ENCODE peak calls at places on chromosomes 3 and 15, in seven cellular contexts. T is stomach; K is CD4-positive, alpha-beta T cell; M is heart left ventricle; Y is body of pancreas; U is endothelial cell; Z is cardiac muscle cell. R is an unnamed sample.

GRCh38 chr3:31232049-31233040 is 300.4 kb upstream of the STT3B start:
- DNase-seq in Z (peak), T (no peak), U (no peak), K (no peak), M (peak), Y (no peak), R (no peak)

GRCh38 chr3:107441617-107442016 is 64.4 kb downstream of the CCDC54 start:
- DNase-seq in K (no peak), Z (peak), U (no peak), T (no peak), M (no peak), Y (no peak), R (no peak)

GRCh38 chr3:158103131-158103955 is 2.9 kb downstream of the SHOX2 start:
- DNase-seq in Z (no peak), T (peak), Y (no peak), M (peak), K (no peak), U (peak), R (peak)

GRCh38 chr3:128726691-128727031 is 678 bp downstream of the RAB7A start:
- DNase-seq in T (peak), U (peak), Y (peak), Z (peak), K (peak), M (peak), R (peak)

GRCh38 chr3:77885381-77885780 is 845.5 kb downstream of the ROBO2 start:
- DNase-seq in K (no peak), U (no peak), T (no peak), Z (no peak), M (no peak), Y (no peak), R (no peak)

GRCh38 chr3:122688996-122689395 is 8.4 kb downstream of the PARP14 start:
- DNase-seq in M (no peak), Z (no peak), U (no peak), K (no peak), Y (no peak), T (no peak), R (no peak)

GRCh38 chr15:55786341-55786740 is 43.4 kb upstream of the PRTG start:
- DNase-seq in K (no peak), U (no peak), M (no peak), Z (no peak), Y (no peak), T (no peak), R (no peak)

GRCh38 chr3:149388714-149389417 is 11.4 kb upstream of the TM4SF1 start:
- DNase-seq in Y (no peak), U (no peak), Z (no peak), K (no peak), T (no peak), M (no peak), R (no peak)

GRCh38 chr3:17643691-17644090 is 98.7 kb downstream of the TBC1D5 start:
- DNase-seq in T (no peak), Z (peak), M (no peak), U (no peak), K (no peak), Y (no peak), R (no peak)

GRCh38 chr3:148178508-148178907 is 519.2 kb upstream of the AGTR1 start:
- DNase-seq in K (no peak), M (no peak), Z (peak), T (no peak), Y (no peak), U (no peak), R (no peak)

GRCh38 chr3:69472093-69472492 is 86.2 kb upstream of the FRMD4B start:
- DNase-seq in M (no peak), T (no peak), K (no peak), Z (no peak), U (no peak), Y (no peak), R (no peak)

GRCh38 chr3:165827883-165828282 is 9.3 kb downstream of the BCHE start:
- DNase-seq in T (no peak), U (no peak), Z (no peak), M (no peak), Y (no peak), K (no peak), R (no peak)

GRCh38 chr3:114157321-114157720 is 21.5 kb downstream of the DRD3 start:
- DNase-seq in Y (no peak), Z (no peak), M (no peak), K (no peak), T (no peak), U (no peak), R (no peak)

GRCh38 chr3:114839476-114839875 is 307.6 kb downstream of the ZBTB20 start:
- DNase-seq in M (no peak), U (no peak), T (no peak), K (no peak), Z (peak), Y (no peak), R (no peak)

GRCh38 chr3:71658131-71658530 is 67.1 kb downstream of the EIF4E3 start:
- DNase-seq in Y (peak), U (no peak), M (peak), Z (peak), T (peak), K (no peak), R (no peak)

GRCh38 chr3:24264748-24265158 is 229.9 kb downstream of the THRB start:
- DNase-seq in Z (peak), K (no peak), M (no peak), T (no peak), U (peak), Y (peak), R (peak)

GRCh38 chr3:146152841-146153240 is 8.1 kb downstream of the PLOD2 start:
- DNase-seq in M (no peak), Z (no peak), U (no peak), K (no peak), Y (peak), T (peak), R (no peak)

GRCh38 chr15:51401872-51402517 is 60.5 kb downstream of the GLDN start:
- DNase-seq in T (peak), U (peak), Z (peak), M (peak), Y (peak), K (no peak), R (peak)

GRCh38 chr3:196360586-196360985 is 22.4 kb upstream of the TM4SF19 start:
- DNase-seq in Z (peak), K (no peak), Y (no peak), T (no peak), U (no peak), M (no peak), R (no peak)

GRCh38 chr3:189786479-189787064 is 155.4 kb downstream of the TP63 start:
- DNase-seq in M (no peak), U (no peak), Z (no peak), K (no peak), T (no peak), Y (no peak), R (no peak)
- TF ChIP-seq CTCF in M (no peak), U (peak), Z (peak), K (no peak), T (no peak), Y (no peak), R (no peak)

GRCh38 chr3:96813134-96813819 is 1.1 kb upstream of the EPHA6 start:
- DNase-seq in K (no peak), Z (peak), Y (peak), M (peak), U (peak), T (peak), R (peak)
- TF ChIP-seq CTCF in K (no peak), Z (peak), Y (peak), M (peak), U (peak), T (peak), R (peak)

GRCh38 chr3:153285194-153285641 is 123.2 kb downstream of the RAP2B start:
- DNase-seq in M (peak), K (no peak), Z (peak), Y (no peak), T (no peak), U (no peak), R (no peak)
- TF ChIP-seq CTCF in M (no peak), K (no peak), Z (no peak), Y (no peak), T (no peak), U (no peak), R (no peak)

GRCh38 chr3:37863552-37863865 is 1.8 kb downstream of the CTDSPL start:
- DNase-seq in U (no peak), T (no peak), Y (no peak), M (no peak), Z (no peak), K (no peak), R (no peak)

GRCh38 chr3:37862219-37862711 is 585 bp downstream of the CTDSPL start:
- DNase-seq in K (no peak), T (peak), Y (peak), Z (peak), U (peak), M (peak), R (peak)

GRCh38 chr3:37862712-37863551 is 1.3 kb downstream of the CTDSPL start:
- DNase-seq in K (no peak), Y (no peak), T (no peak), Z (peak), U (no peak), M (no peak), R (no peak)

GRCh38 chr3:37859908-37860199 is 1.8 kb upstream of the CTDSPL start:
- DNase-seq in T (no peak), Y (peak), U (no peak), K (no peak), Z (no peak), M (no peak), R (no peak)

DNA sequence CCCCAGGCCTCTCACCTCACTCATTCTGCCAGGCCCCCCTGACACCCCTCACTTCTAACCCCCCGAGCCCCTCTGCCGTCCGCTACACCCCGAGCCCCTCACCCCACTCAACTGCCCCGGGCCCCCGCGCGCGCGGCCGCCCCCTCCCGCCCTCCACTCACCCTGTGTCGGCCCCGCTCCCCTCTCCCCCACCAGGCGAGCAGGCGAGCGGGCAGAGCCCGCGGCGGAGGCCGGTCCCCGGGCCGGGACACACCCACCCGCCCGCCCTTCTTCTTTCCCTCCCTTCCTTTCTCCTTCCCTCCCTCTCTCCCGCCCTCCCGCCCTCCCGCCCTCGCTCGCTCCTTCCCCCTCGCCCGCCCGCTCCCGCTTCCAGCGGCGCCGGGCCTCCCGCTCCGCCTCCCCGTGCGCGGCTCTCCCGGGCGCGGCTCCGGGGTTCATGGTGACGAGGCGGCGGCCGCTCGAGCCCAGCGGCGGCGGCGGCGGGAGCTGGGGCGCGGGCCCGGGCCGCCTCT is at the start of gene CTDSPL:
- DNase-seq in K (no peak), Y (peak), Z (peak), M (peak), U (peak), T (peak), R (peak)
- TF ChIP-seq CTCF in K (no peak), Y (no peak), Z (no peak), M (no peak), U (no peak), T (no peak), R (no peak)

GRCh38 chr3:43224405-43225073 is 61.8 kb upstream of the SNRK start:
- DNase-seq in Y (no peak), Z (no peak), T (no peak), M (no peak), U (no peak), K (no peak), R (no peak)
- TF ChIP-seq CTCF in Y (no peak), Z (no peak), T (no peak), M (no peak), U (no peak), K (no peak), R (no peak)

GRCh38 chr15:72685301-72685924 is 569 bp downstream of the HIGD2B start:
- DNase-seq in T (no peak), U (no peak), Z (no peak), Y (no peak), K (no peak), M (no peak), R (no peak)
- TF ChIP-seq CTCF in T (no peak), U (no peak), Z (peak), Y (no peak), K (no peak), M (no peak), R (no peak)